ENCODE peak calls at places on chromosomes 4 and X, in four cellular contexts. Y is Caki2; D is CD4-positive, alpha-beta T cell; H is HT-29. U is an unnamed sample.

GRCh38 chr4:58587856-58588255 is 1477.7 kb upstream of the IGFBP7 start:
- DNase-seq in D (no peak), H (peak; percentile 72), Y (peak; percentile 27), U (peak; percentile 1)

GRCh38 chrX:17860811-17861495 is at the start of gene RAI2:
- DNase-seq in Y (peak; percentile 30), H (no peak), D (peak; percentile 5), U (peak; percentile 44)

GRCh38 chrX:44155126-44155525 is 181.9 kb upstream of the NDP start:
- DNase-seq in Y (no peak), H (no peak), D (no peak), U (no peak)

GRCh38 chrX:19740744-19741143 is 146.7 kb downstream of the SH3KBP1 start:
- DNase-seq in Y (no peak), D (no peak), H (no peak), U (no peak)

GRCh38 chr4:74933562-74934015 is 673 bp downstream of the PARM1 start:
- DNase-seq in H (no peak), Y (peak; percentile 2), D (no peak), U (no peak)

GRCh38 chr4:169009281-169010124 is 552 bp downstream of the CBR4 start:
- DNase-seq in H (peak; percentile 63), D (peak; percentile 28), Y (no peak), U (peak; percentile 67)

GRCh38 chr4:83629945-83630684 is 94.2 kb downstream of the GPAT3 start:
- DNase-seq in H (peak; percentile 73), Y (peak; percentile 35), D (no peak), U (peak; percentile 42)

GRCh38 chrX:37998586-37999267 is 7.6 kb upstream of the SYTL5 start:
- DNase-seq in Y (no peak), D (no peak), H (no peak), U (no peak)

GRCh38 chrX:57930051-57930450 is 19.8 kb upstream of the ZXDA start:
- DNase-seq in Y (no peak), H (no peak), D (no peak), U (no peak)

GRCh38 chr4:60992037-60992436 is 208.1 kb upstream of the ADGRL3 start:
- DNase-seq in D (no peak), Y (no peak), H (no peak), U (no peak)

GRCh38 chr4:155809835-155810234 is 51.0 kb downstream of the GUCY1B1 start:
- DNase-seq in D (no peak), Y (peak; percentile 82), H (peak; percentile 88), U (peak; percentile 55)

GRCh38 chr4:3439391-3439790 is 2.4 kb upstream of the HGFAC start:
- DNase-seq in Y (no peak), H (no peak), D (no peak), U (no peak)

GRCh38 chr4:185709802-185710486 is 102.0 kb downstream of the SORBS2 start:
- DNase-seq in D (no peak), Y (no peak), H (no peak), U (no peak)

GRCh38 chr4:8703401-8703696 is 110.8 kb downstream of the CPZ start:
- DNase-seq in H (no peak), Y (no peak), D (no peak), U (no peak)

GRCh38 chrX:46707274-46707965 is 51.5 kb downstream of the SLC9A7 start:
- DNase-seq in D (no peak), Y (no peak), H (no peak), U (no peak)

GRCh38 chrX:102979536-102979935 is 42.5 kb downstream of the RAB40AL start:
- DNase-seq in H (no peak), D (no peak), Y (no peak), U (no peak)

GRCh38 chrX:42119076-42119475 is 195.7 kb upstream of the CASK start:
- DNase-seq in Y (peak; percentile 53), D (no peak), H (no peak), U (peak; percentile 58)

GRCh38 chrX:13864264-13864663 is 47.4 kb upstream of the GPM6B start:
- DNase-seq in H (no peak), Y (no peak), D (no peak), U (no peak)

GRCh38 chr4:38687571-38688011 is 23.6 kb downstream of the KLF3 start:
- DNase-seq in H (peak; percentile 37), D (no peak), Y (no peak), U (no peak)

GRCh38 chrX:40175416-40176255 is 77.9 kb upstream of the BCOR start:
- DNase-seq in D (peak; percentile 63), H (peak; percentile 54), Y (peak; percentile 73), U (peak; percentile 83)

GRCh38 chr4:26197018-26197779 is 123.6 kb upstream of the RBPJ start:
- DNase-seq in H (peak; percentile 73), D (peak; percentile 54), Y (peak; percentile 8), U (peak; percentile 88)

GRCh38 chrX:149199734-149200133 is 305.4 kb downstream of the IDS start:
- DNase-seq in H (no peak), Y (no peak), D (no peak), U (no peak)

GRCh38 chrX:123884809-123885408 is 25.1 kb downstream of the XIAP start:
- DNase-seq in Y (peak; percentile 42), H (peak; percentile 64), D (no peak), U (peak; percentile 62)

GRCh38 chr4:111960241-111960667 is 185.0 kb upstream of the FAM241A start:
- DNase-seq in Y (peak; percentile 32), D (no peak), H (peak; percentile 33), U (no peak)

GRCh38 chr4:64125354-64125753 is 283.9 kb downstream of the TECRL start:
- DNase-seq in Y (no peak), H (no peak), D (no peak), U (no peak)

GRCh38 chr4:161642708-161643107 is 521.1 kb downstream of the FSTL5 start:
- DNase-seq in D (no peak), Y (no peak), H (peak; percentile 3), U (no peak)

GRCh38 chrX:9651737-9652136 is 113.9 kb downstream of the GPR143 start:
- DNase-seq in H (no peak), Y (no peak), D (no peak), U (no peak)

GRCh38 chr4:42646999-42647541 is 9.8 kb downstream of the ATP8A1 start:
- DNase-seq in H (no peak), D (no peak), Y (no peak), U (no peak)

GRCh38 chrX:27728291-27728690 is 79.5 kb upstream of the MAGEB10 start:
- DNase-seq in D (no peak), H (no peak), Y (no peak), U (no peak)

GRCh38 chr4:108637856-108638255 is 12.5 kb upstream of the OSTC start:
- DNase-seq in H (no peak), Y (no peak), D (no peak), U (no peak)

GRCh38 chr4:14241574-14241973 is 614.0 kb upstream of the BOD1L1 start:
- DNase-seq in H (no peak), D (no peak), Y (no peak), U (no peak)

GRCh38 chr4:12360391-12360790 is 931.7 kb upstream of the HS3ST1 start:
- DNase-seq in Y (no peak), D (no peak), H (no peak), U (no peak)

GRCh38 chr4:717601-718320 is 12.1 kb downstream of the PCGF3 start:
- DNase-seq in Y (no peak), D (no peak), H (no peak), U (no peak)

GRCh38 chrX:46649421-46650260 is 76.1 kb downstream of the CHST7 start:
- DNase-seq in Y (no peak), D (no peak), H (no peak), U (no peak)

GRCh38 chrX:100895365-100896075 is 21.4 kb upstream of the NOX1 start:
- DNase-seq in H (peak; percentile 64), D (no peak), Y (peak; percentile 6), U (peak; percentile 56)

GRCh38 chr4:15158410-15159091 is 156.3 kb downstream of the CPEB2 start:
- DNase-seq in H (no peak), Y (no peak), D (no peak), U (no peak)

U was measured in SW480.